ENCODE peak calls at places on chromosomes 16 and 17, in five cellular contexts. K is mesenchymal stem cell, Y is upper lobe of left lung, O is heart right ventricle, Z is spleen. H is an unnamed sample.

GRCh38 chr17:28622186-28622585 is 8.2 kb upstream of the RSKR start:
- DNase-seq in K (no peak), Y (no peak), O (no peak), Z (no peak), H (no peak)

GRCh38 chr16:81843243-81843582 is 64.1 kb downstream of the PLCG2 start:
- DNase-seq in K (no peak), Y (no peak), O (no peak), Z (no peak), H (no peak)

GRCh38 chr17:27793168-27793905 is 7.0 kb downstream of the NOS2 start:
- DNase-seq in K (no peak), Y (peak; percentile 88), O (no peak), Z (no peak), H (peak; percentile 35)

GRCh38 chr17:60524463-60525346 is 1.3 kb downstream of the APPBP2 start:
- DNase-seq in K (peak; percentile 48), Y (no peak), O (no peak), Z (no peak), H (no peak)

GRCh38 chr16:56389554-56389953 is 35.8 kb downstream of the AMFR start:
- DNase-seq in K (peak; percentile 83), Y (no peak), O (no peak), Z (no peak), H (no peak)

GRCh38 chr17:79029327-79030009 is 5.5 kb downstream of the C1QTNF1 start:
- DNase-seq in K (no peak), Y (no peak), O (no peak), Z (no peak), H (no peak)

GRCh38 chr17:78974635-78975591 is 4.8 kb downstream of the LGALS3BP start:
- DNase-seq in K (peak; percentile 56), Y (peak; percentile 74), O (peak; percentile 54), Z (no peak), H (no peak)

GRCh38 chr16:57865746-57866528 is 63.6 kb upstream of the KIFC3 start:
- DNase-seq in K (no peak), Y (no peak), O (no peak), Z (peak; percentile 3), H (no peak)

GRCh38 chr17:49223517-49224197 is 6.9 kb downstream of the PHOSPHO1 start:
- DNase-seq in K (peak; percentile 38), Y (peak; percentile 83), O (peak; percentile 57), Z (peak; percentile 91), H (peak; percentile 75)

GRCh38 chr16:23137818-23138217 is 11.4 kb downstream of the USP31 start:
- DNase-seq in K (no peak), Y (no peak), O (no peak), Z (no peak), H (no peak)

GRCh38 chr17:1482686-1483445 is 9.6 kb downstream of the MYO1C start:
- DNase-seq in K (no peak), Y (peak; percentile 85), O (peak; percentile 46), Z (peak; percentile 74), H (no peak)

GRCh38 chr16:77745972-77746371 is 23.7 kb downstream of the NUDT7 start:
- DNase-seq in K (peak; percentile 60), Y (no peak), O (no peak), Z (no peak), H (no peak)

GRCh38 chr17:4442582-4442981 is 8.8 kb downstream of the SPNS3 start:
- DNase-seq in K (no peak), Y (no peak), O (no peak), Z (no peak), H (no peak)

GRCh38 chr16:86215233-86215978 is 294.9 kb upstream of the FOXF1 start:
- DNase-seq in K (peak; percentile 46), Y (no peak), O (no peak), Z (no peak), H (no peak)

GRCh38 chr17:61475726-61476125 is 23.5 kb downstream of the TBX4 start:
- DNase-seq in K (peak; percentile 42), Y (no peak), O (no peak), Z (peak; percentile 46), H (no peak)

GRCh38 chr16:73268311-73268997 is 220.5 kb upstream of the ZFHX3 start:
- DNase-seq in K (no peak), Y (peak; percentile 56), O (no peak), Z (no peak), H (no peak)

GRCh38 chr17:19876524-19877161 is 8.9 kb upstream of the ULK2 start:
- DNase-seq in K (no peak), Y (peak; percentile 70), O (peak; percentile 34), Z (peak; percentile 88), H (peak; percentile 10)

DNA sequence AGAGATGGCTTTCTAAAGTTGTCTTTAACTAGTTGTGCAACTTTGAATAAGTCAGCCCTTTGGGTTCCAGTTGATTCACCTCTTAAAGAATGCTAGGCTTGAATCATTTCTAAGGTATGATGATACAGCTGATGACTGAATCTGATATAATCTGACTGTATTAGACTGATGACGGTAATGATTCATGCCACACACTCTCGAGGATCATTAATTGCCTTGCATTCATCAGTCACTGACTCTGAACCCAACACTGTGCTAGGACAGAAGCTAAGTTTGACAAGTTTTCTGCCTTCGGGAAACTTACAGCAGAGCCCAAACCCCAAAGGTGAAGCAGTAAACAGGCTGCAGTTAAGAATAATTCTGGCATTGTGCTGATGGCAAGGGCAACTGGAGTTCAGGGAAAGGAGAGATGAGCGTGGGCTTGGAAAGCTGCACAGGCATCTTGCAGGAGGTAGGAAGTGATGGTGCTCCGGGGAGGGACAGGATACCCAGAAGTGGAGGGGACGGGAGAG is 25.8 kb downstream of the ASIC2 start:
- DNase-seq in K (peak; percentile 64), Y (no peak), O (no peak), Z (no peak), H (no peak)
- H3K27ac ChIP-seq in K (peak overlapping the region; percentile 60), Y (no peak overlapping the region), O (no peak overlapping the region), Z (no peak overlapping the region), H (no peak overlapping the region)

GRCh38 chr16:28569968-28570752 is 16.4 kb downstream of the SGF29 start:
- DNase-seq in K (no peak), Y (no peak), O (no peak), Z (no peak), H (no peak)

GRCh38 chr16:28575446-28576109 is 21.3 kb downstream of the SULT1A2 start:
- DNase-seq in K (no peak), Y (no peak), O (no peak), Z (no peak), H (no peak)

GRCh38 chr16:28573738-28574718 is 20.3 kb downstream of the SGF29 start:
- DNase-seq in K (no peak), Y (no peak), O (no peak), Z (no peak), H (no peak)

GRCh38 chr16:28574925-28575324 is 21.2 kb downstream of the SGF29 start:
- DNase-seq in K (no peak), Y (no peak), O (no peak), Z (no peak), H (no peak)

DNA sequence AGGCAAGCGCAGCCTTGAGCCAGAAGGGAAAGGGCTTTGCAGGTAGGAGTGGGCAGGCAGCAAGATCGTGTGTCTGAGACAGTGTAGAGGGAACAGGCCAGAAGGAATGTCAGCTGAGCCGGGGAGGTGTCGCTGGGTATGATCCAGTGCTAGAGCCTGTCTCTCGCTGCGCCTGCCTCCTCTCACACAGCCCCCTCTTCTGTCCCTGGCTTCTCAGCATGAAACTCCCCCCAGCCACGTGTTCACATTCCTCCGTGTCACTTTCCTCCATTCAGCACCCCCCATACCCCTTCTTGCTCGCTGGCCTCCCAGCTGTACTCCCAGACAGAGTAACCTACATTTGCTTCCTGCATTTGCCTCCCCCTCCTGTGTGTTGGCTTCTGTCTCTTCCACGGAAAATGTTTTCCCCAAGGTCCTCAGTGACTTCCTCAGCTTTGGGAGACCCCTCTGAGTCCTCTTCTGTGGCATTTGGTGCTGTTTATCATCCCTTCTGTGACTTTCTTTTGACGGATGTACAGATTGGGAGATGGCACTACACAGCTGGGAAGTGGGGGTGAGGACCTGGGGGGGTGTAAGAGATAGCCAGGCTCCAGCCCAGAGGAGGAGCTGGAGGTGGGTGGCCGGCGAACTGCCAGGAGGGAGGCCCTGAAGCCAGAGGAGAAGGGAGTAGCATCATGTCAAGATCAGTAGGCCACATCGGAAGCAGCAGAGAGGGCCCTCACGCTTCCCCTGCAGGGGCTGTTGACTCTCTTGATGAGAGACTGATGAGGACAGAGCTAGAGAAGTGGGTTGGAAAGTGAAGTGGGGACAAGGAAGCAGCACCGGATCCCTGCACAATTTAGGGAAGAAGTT is 19.2 kb downstream of the SGF29 start:
- DNase-seq in K (peak; percentile 11), Y (no peak), O (peak; percentile 44), Z (no peak), H (no peak)
- H3K27ac ChIP-seq in K (no peak overlapping the region), Y (no peak overlapping the region), O (no peak overlapping the region), Z (peak overlapping the region; percentile 15), H (no peak overlapping the region)

GRCh38 chr17:35715416-35715815 is 16.0 kb upstream of the RASL10B start:
- DNase-seq in K (no peak), Y (no peak), O (no peak), Z (no peak), H (no peak)

GRCh38 chr17:35716897-35717839 is 14.3 kb upstream of the RASL10B start:
- DNase-seq in K (peak; percentile 46), Y (no peak), O (no peak), Z (no peak), H (no peak)

GRCh38 chr17:35716173-35716572 is 15.3 kb upstream of the RASL10B start:
- DNase-seq in K (no peak), Y (no peak), O (no peak), Z (no peak), H (no peak)

GRCh38 chr17:35713069-35713728 is 18.2 kb upstream of the RASL10B start:
- DNase-seq in K (peak; percentile 99), Y (no peak), O (peak; percentile 51), Z (no peak), H (no peak)

GRCh38 chr17:35714988-35715387 is 16.5 kb upstream of the RASL10B start:
- DNase-seq in K (no peak), Y (no peak), O (no peak), Z (no peak), H (no peak)
- H3K27ac ChIP-seq in K (no peak overlapping the region), Y (no peak overlapping the region), O (peak overlapping the region; percentile 74), Z (no peak overlapping the region), H (no peak overlapping the region)

DNA sequence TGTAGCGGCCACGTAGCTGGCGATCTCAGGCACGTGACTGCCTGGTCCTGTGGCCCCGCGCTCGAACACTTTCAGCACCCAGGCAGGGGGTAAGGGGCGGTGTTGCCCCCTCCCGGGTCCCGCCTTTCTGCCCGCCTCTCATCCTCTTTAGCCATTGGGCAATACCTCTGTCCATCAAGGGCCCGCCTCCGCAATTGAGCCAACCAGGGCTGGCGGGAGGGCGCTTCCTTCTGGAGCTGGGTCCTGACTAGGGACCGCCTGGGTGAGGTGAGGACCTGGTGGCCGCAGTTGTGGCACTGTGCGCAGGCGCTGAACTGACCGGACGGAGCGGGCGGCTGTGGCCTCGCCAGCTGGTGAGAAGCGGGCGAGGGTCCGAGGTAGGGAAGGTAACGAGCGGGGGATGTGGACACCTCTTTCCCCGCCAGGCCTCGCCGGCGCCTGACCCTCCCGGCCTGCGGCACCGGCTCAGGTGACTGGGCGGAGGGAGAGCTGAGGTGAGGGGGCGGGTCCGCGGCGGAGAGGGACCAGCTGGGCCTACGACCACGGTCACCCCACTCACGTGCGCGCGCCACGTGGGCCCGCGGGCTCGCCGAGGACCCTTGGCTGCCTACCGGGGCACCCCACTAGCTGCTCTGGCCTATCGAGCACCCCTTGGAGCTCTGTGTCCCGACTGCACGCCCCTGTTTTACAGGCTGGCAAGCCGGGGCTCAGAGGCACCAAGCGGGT is at the start of gene PDP2:
- DNase-seq in K (peak; percentile 96), Y (peak; percentile 93), O (peak; percentile 96), Z (peak; percentile 96), H (peak; percentile 89)
- H3K27ac ChIP-seq in K (no peak within 1 kb of the TSS), Y (peak within 1 kb of the TSS; percentile 67), O (peak within 1 kb of the TSS; percentile 22), Z (no peak within 1 kb of the TSS), H (peak within 1 kb of the TSS; percentile 58)

DNA sequence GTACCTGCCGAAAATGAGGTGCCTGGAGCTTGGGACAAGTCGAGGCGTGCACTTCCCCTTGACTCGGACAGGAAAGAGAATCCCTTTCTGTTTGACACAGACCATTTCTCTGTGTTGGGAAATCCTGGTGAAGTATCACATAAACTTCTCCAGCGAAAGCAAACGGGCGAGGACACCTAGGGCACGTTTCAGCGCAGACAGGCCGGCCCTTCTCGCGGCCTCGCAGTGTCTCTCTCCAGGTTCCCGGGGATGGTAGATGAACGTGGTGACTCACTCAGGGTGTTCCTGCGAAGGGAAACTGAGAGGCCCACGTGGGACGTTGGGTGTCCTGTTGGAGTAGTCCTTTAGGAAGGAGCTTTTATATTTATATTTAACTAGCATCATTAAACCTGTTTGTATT is 36.3 kb upstream of the ZNF750 start:
- DNase-seq in K (peak; percentile 75), Y (no peak), O (no peak), Z (no peak), H (no peak)
- H3K27ac ChIP-seq in K (peak overlapping the region; percentile 17), Y (peak overlapping the region; percentile 82), O (peak overlapping the region; percentile 67), Z (no peak overlapping the region), H (no peak overlapping the region)